ENCODE peak calls at places on chromosomes 16 and 17, in six cellular contexts. K is breast epithelium, L is upper lobe of left lung, J is H1, R is GM23338, G is HCT116. Q is an unnamed sample.

GRCh38 chr16:46883353-46883689 is 841 bp upstream of the GPT2 start:
- DNase-seq in K (no peak), L (no peak), J (no peak), R (no peak), G (no peak), Q (peak; percentile 17)

GRCh38 chr17:11996722-11997146 is 541 bp downstream of the ZNF18 start:
- DNase-seq in K (no peak), L (no peak), J (peak; percentile 19), R (peak; percentile 70), G (peak; percentile 13), Q (peak; percentile 55)

GRCh38 chr17:9199474-9200196 is 178.3 kb downstream of the NTN1 start:
- DNase-seq in K (no peak), L (no peak), J (no peak), R (peak; percentile 41), G (no peak), Q (no peak)

GRCh38 chr17:61478026-61478789 is 26.0 kb downstream of the TBX4 start:
- DNase-seq in K (no peak), L (no peak), J (no peak), R (no peak), G (no peak), Q (no peak)

GRCh38 chr16:60452646-60453045 is 1583.6 kb downstream of the CDH8 start:
- DNase-seq in K (no peak), L (no peak), J (no peak), R (no peak), G (no peak), Q (no peak)

GRCh38 chr16:17343028-17343427 is 127.7 kb downstream of the XYLT1 start:
- DNase-seq in K (peak; percentile 77), L (no peak), J (no peak), R (no peak), G (no peak), Q (peak; percentile 54)

GRCh38 chr17:48012151-48012520 is 25.5 kb downstream of the COPZ2 start:
- DNase-seq in K (no peak), L (peak; percentile 91), J (no peak), R (peak; percentile 87), G (no peak), Q (peak; percentile 59)

GRCh38 chr16:87701505-87701921 is 64.3 kb downstream of the KLHDC4 start:
- DNase-seq in K (no peak), L (peak; percentile 68), J (no peak), R (no peak), G (no peak), Q (no peak)

GRCh38 chr17:36085710-36086268 is 4.2 kb downstream of the CCL3 start:
- DNase-seq in K (no peak), L (no peak), J (no peak), R (no peak), G (no peak), Q (no peak)

GRCh38 chr16:24738895-24739294 is 9.4 kb downstream of the TNRC6A start:
- DNase-seq in K (no peak), L (no peak), J (no peak), R (no peak), G (no peak), Q (no peak)

GRCh38 chr17:72151565-72152391 is 31.0 kb downstream of the SOX9 start:
- DNase-seq in K (peak; percentile 79), L (no peak), J (no peak), R (peak; percentile 62), G (peak; percentile 97), Q (peak; percentile 29)

GRCh38 chr17:52159810-52160578 is 1.5 kb upstream of the CA10 start:
- DNase-seq in K (no peak), L (peak; percentile 7), J (no peak), R (peak; percentile 34), G (no peak), Q (no peak)

GRCh38 chr17:41009301-41009760 is 403 bp upstream of the KRTAP3-1 start:
- DNase-seq in K (no peak), L (no peak), J (no peak), R (peak; percentile 35), G (no peak), Q (no peak)

GRCh38 chr16:7270823-7271222 is 61.8 kb upstream of the RBFOX1 start:
- DNase-seq in K (no peak), L (no peak), J (no peak), R (no peak), G (no peak), Q (no peak)

GRCh38 chr17:76671123-76671911 is 27.8 kb upstream of the ST6GALNAC1 start:
- DNase-seq in K (peak; percentile 99), L (peak; percentile 96), J (peak; percentile 99), R (peak; percentile 100), G (peak; percentile 100), Q (peak; percentile 100)
- TF ChIP-seq POLR2AphosphoS5 in K (peak; percentile 83), L (peak; percentile 66), J (no peak), R (peak; percentile 80), G (peak; percentile 89), Q (peak; percentile 46)

GRCh38 chr16:85994492-85995433 is 95.8 kb downstream of the IRF8 start:
- DNase-seq in K (no peak), L (no peak), J (no peak), R (no peak), G (no peak), Q (no peak)
- TF ChIP-seq CTCF in K (no peak), L (no peak), J (no peak), R (no peak), G (no peak), Q (no peak)

GRCh38 chr16:31695667-31696066 is 168.0 kb downstream of the AHSP start:
- DNase-seq in K (no peak), L (no peak), J (no peak), R (no peak), G (no peak), Q (no peak)
- TF ChIP-seq POLR2AphosphoS5 in K (no peak), L (no peak), J (no peak), R (no peak), G (no peak), Q (no peak)

GRCh38 chr17:67386965-67387551 is 10.0 kb downstream of the PITPNC1 start:
- DNase-seq in K (no peak), L (peak; percentile 89), J (no peak), R (peak; percentile 91), G (peak; percentile 64), Q (peak; percentile 60)
- TF ChIP-seq CTCF in K (no peak), L (peak; percentile 71), J (peak; percentile 89), R (peak; percentile 96), G (peak; percentile 100), Q (peak; percentile 73)

Q was measured in transverse colon.